ENCODE peak calls at places on chromosomes 11 and 22, in eight cellular contexts. One of them, this sample, is unnamed.

GRCh38 chr11:98062714-98063113 is 958.0 kb upstream of the CNTN5 start:
- DNase-seq in transverse colon: no peak
- DNase-seq in astrocyte of the cerebellum: no peak
- DNase-seq in omental fat pad: no peak
- DNase-seq in Calu3: no peak
- DNase-seq in left ventricle myocardium inferior: no peak
- DNase-seq in left lung: no peak
- DNase-seq in dorsolateral prefrontal cortex: no peak
- DNase-seq in this sample: no peak

GRCh38 chr11:103108933-103109817 is at the start of gene DYNC2H1:
- DNase-seq in transverse colon: peak; percentile 88
- DNase-seq in left lung: peak; percentile 96
- DNase-seq in dorsolateral prefrontal cortex: peak; percentile 68
- DNase-seq in omental fat pad: peak; percentile 36
- DNase-seq in astrocyte of the cerebellum: peak; percentile 75
- DNase-seq in Calu3: peak; percentile 83
- DNase-seq in left ventricle myocardium inferior: peak; percentile 87
- DNase-seq in this sample: peak; percentile 90

GRCh38 chr11:69707156-69707555 is 3.3 kb upstream of the FGF19 start:
- DNase-seq in left lung: no peak
- DNase-seq in left ventricle myocardium inferior: no peak
- DNase-seq in omental fat pad: no peak
- DNase-seq in astrocyte of the cerebellum: no peak
- DNase-seq in Calu3: no peak
- DNase-seq in dorsolateral prefrontal cortex: no peak
- DNase-seq in transverse colon: no peak
- DNase-seq in this sample: no peak

GRCh38 chr11:60528934-60529333 is 13.7 kb downstream of the MS4A13 start:
- DNase-seq in omental fat pad: no peak
- DNase-seq in left ventricle myocardium inferior: no peak
- DNase-seq in left lung: no peak
- DNase-seq in transverse colon: no peak
- DNase-seq in Calu3: no peak
- DNase-seq in astrocyte of the cerebellum: no peak
- DNase-seq in dorsolateral prefrontal cortex: no peak
- DNase-seq in this sample: no peak

GRCh38 chr22:26416256-26416655 is 12.8 kb upstream of the ASPHD2 start:
- DNase-seq in left ventricle myocardium inferior: no peak
- DNase-seq in dorsolateral prefrontal cortex: no peak
- DNase-seq in omental fat pad: no peak
- DNase-seq in astrocyte of the cerebellum: no peak
- DNase-seq in transverse colon: no peak
- DNase-seq in left lung: no peak
- DNase-seq in Calu3: no peak
- DNase-seq in this sample: no peak

GRCh38 chr11:719214-720016 is 13.4 kb downstream of the EPS8L2 start:
- DNase-seq in transverse colon: no peak
- DNase-seq in astrocyte of the cerebellum: no peak
- DNase-seq in omental fat pad: no peak
- DNase-seq in Calu3: no peak
- DNase-seq in left lung: no peak
- DNase-seq in left ventricle myocardium inferior: no peak
- DNase-seq in dorsolateral prefrontal cortex: no peak
- DNase-seq in this sample: no peak

GRCh38 chr11:367956-368413 is 1.3 kb upstream of the B4GALNT4 start:
- DNase-seq in omental fat pad: no peak
- DNase-seq in Calu3: no peak
- DNase-seq in left ventricle myocardium inferior: no peak
- DNase-seq in left lung: no peak
- DNase-seq in dorsolateral prefrontal cortex: no peak
- DNase-seq in transverse colon: no peak
- DNase-seq in astrocyte of the cerebellum: no peak
- DNase-seq in this sample: no peak

GRCh38 chr11:3605721-3606324 is 36.0 kb downstream of the ART5 start:
- DNase-seq in transverse colon: no peak
- DNase-seq in dorsolateral prefrontal cortex: no peak
- DNase-seq in left lung: no peak
- DNase-seq in omental fat pad: no peak
- DNase-seq in astrocyte of the cerebellum: no peak
- DNase-seq in left ventricle myocardium inferior: no peak
- DNase-seq in Calu3: no peak
- DNase-seq in this sample: no peak

GRCh38 chr11:57500926-57501325 is 14.6 kb downstream of the SLC43A1 start:
- DNase-seq in Calu3: no peak
- DNase-seq in left ventricle myocardium inferior: no peak
- DNase-seq in dorsolateral prefrontal cortex: no peak
- DNase-seq in left lung: no peak
- DNase-seq in astrocyte of the cerebellum: no peak
- DNase-seq in omental fat pad: no peak
- DNase-seq in transverse colon: no peak
- DNase-seq in this sample: no peak

GRCh38 chr11:106011481-106011880 is 10.6 kb downstream of the MSANTD4 start:
- DNase-seq in astrocyte of the cerebellum: no peak
- DNase-seq in Calu3: no peak
- DNase-seq in dorsolateral prefrontal cortex: no peak
- DNase-seq in left ventricle myocardium inferior: no peak
- DNase-seq in transverse colon: no peak
- DNase-seq in omental fat pad: no peak
- DNase-seq in left lung: no peak
- DNase-seq in this sample: no peak

GRCh38 chr11:69554849-69555248 is 73.4 kb downstream of the LINC01488 start:
- DNase-seq in left ventricle myocardium inferior: no peak
- DNase-seq in left lung: no peak
- DNase-seq in transverse colon: no peak
- DNase-seq in omental fat pad: no peak
- DNase-seq in dorsolateral prefrontal cortex: no peak
- DNase-seq in Calu3: no peak
- DNase-seq in astrocyte of the cerebellum: no peak
- DNase-seq in this sample: no peak

GRCh38 chr11:114678125-114679036 is at the start of gene NXPE2:
- DNase-seq in transverse colon: peak; percentile 76
- DNase-seq in dorsolateral prefrontal cortex: no peak
- DNase-seq in omental fat pad: no peak
- DNase-seq in left ventricle myocardium inferior: no peak
- DNase-seq in Calu3: no peak
- DNase-seq in left lung: no peak
- DNase-seq in astrocyte of the cerebellum: peak; percentile 4
- DNase-seq in this sample: no peak

GRCh38 chr22:39422101-39422500 is 22.5 kb downstream of the TAB1 start:
- DNase-seq in dorsolateral prefrontal cortex: no peak
- DNase-seq in left ventricle myocardium inferior: no peak
- DNase-seq in left lung: peak; percentile 15
- DNase-seq in astrocyte of the cerebellum: no peak
- DNase-seq in transverse colon: no peak
- DNase-seq in Calu3: no peak
- DNase-seq in omental fat pad: no peak
- DNase-seq in this sample: no peak

GRCh38 chr11:120786206-120786735 is 237.6 kb upstream of the TBCEL start:
- DNase-seq in astrocyte of the cerebellum: no peak
- DNase-seq in Calu3: no peak
- DNase-seq in left ventricle myocardium inferior: no peak
- DNase-seq in left lung: no peak
- DNase-seq in omental fat pad: no peak
- DNase-seq in transverse colon: no peak
- DNase-seq in dorsolateral prefrontal cortex: no peak
- DNase-seq in this sample: no peak

GRCh38 chr11:95788921-95789505 is 569 bp downstream of the FAM76B start:
- DNase-seq in omental fat pad: no peak
- DNase-seq in Calu3: peak; percentile 25
- DNase-seq in dorsolateral prefrontal cortex: peak; percentile 28
- DNase-seq in transverse colon: peak; percentile 13
- DNase-seq in left ventricle myocardium inferior: no peak
- DNase-seq in left lung: no peak
- DNase-seq in astrocyte of the cerebellum: peak; percentile 23
- DNase-seq in this sample: peak; percentile 59

DNA sequence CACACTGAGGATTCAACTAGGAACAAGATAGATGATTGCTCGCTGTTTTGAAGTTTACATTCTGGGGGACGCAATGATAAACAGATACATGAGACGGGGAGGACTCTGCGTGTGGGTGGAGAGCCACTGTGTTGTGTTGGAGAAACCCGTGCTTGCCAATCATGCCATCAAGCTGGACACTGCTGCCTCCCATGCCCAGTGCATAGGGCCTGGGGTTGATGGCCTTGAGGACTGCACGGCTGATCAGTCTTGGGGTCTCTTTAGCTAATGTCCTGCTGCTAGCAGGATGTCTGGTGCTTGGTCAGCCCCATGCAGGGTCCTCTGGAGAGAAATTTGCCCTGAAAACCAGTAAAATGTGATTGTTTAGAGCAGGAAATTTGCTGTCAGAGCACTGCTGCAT is 221.2 kb upstream of the B3GAT1 start:
- DNase-seq in Calu3: no peak
- DNase-seq in left ventricle myocardium inferior: no peak
- DNase-seq in left lung: no peak
- DNase-seq in dorsolateral prefrontal cortex: no peak
- DNase-seq in omental fat pad: no peak
- DNase-seq in astrocyte of the cerebellum: no peak
- DNase-seq in transverse colon: no peak
- DNase-seq in this sample: no peak
- TF ChIP-seq CTCF in Calu3: no peak
- TF ChIP-seq CTCF in left ventricle myocardium inferior: no peak
- TF ChIP-seq CTCF in left lung: no peak
- TF ChIP-seq CTCF in dorsolateral prefrontal cortex: no peak
- TF ChIP-seq CTCF in omental fat pad: no peak
- TF ChIP-seq CTCF in astrocyte of the cerebellum: no peak
- TF ChIP-seq CTCF in transverse colon: no peak
- TF ChIP-seq CTCF in this sample: no peak

GRCh38 chr22:34973016-34973415 is 92.9 kb upstream of the ISX start:
- DNase-seq in Calu3: no peak
- DNase-seq in left ventricle myocardium inferior: no peak
- DNase-seq in transverse colon: no peak
- DNase-seq in left lung: no peak
- DNase-seq in omental fat pad: no peak
- DNase-seq in dorsolateral prefrontal cortex: no peak
- DNase-seq in astrocyte of the cerebellum: no peak
- DNase-seq in this sample: no peak

GRCh38 chr22:34976886-34977285 is 89.1 kb upstream of the ISX start:
- DNase-seq in dorsolateral prefrontal cortex: no peak
- DNase-seq in transverse colon: no peak
- DNase-seq in Calu3: no peak
- DNase-seq in left lung: no peak
- DNase-seq in left ventricle myocardium inferior: no peak
- DNase-seq in omental fat pad: no peak
- DNase-seq in astrocyte of the cerebellum: no peak
- DNase-seq in this sample: no peak

GRCh38 chr22:34976474-34976873 is 89.5 kb upstream of the ISX start:
- DNase-seq in left lung: no peak
- DNase-seq in astrocyte of the cerebellum: no peak
- DNase-seq in transverse colon: no peak
- DNase-seq in Calu3: no peak
- DNase-seq in dorsolateral prefrontal cortex: no peak
- DNase-seq in omental fat pad: no peak
- DNase-seq in left ventricle myocardium inferior: no peak
- DNase-seq in this sample: no peak

GRCh38 chr22:34973926-34974325 is 92.0 kb upstream of the ISX start:
- DNase-seq in left lung: no peak
- DNase-seq in Calu3: no peak
- DNase-seq in dorsolateral prefrontal cortex: no peak
- DNase-seq in astrocyte of the cerebellum: peak; percentile 23
- DNase-seq in left ventricle myocardium inferior: no peak
- DNase-seq in omental fat pad: no peak
- DNase-seq in transverse colon: no peak
- DNase-seq in this sample: no peak

DNA sequence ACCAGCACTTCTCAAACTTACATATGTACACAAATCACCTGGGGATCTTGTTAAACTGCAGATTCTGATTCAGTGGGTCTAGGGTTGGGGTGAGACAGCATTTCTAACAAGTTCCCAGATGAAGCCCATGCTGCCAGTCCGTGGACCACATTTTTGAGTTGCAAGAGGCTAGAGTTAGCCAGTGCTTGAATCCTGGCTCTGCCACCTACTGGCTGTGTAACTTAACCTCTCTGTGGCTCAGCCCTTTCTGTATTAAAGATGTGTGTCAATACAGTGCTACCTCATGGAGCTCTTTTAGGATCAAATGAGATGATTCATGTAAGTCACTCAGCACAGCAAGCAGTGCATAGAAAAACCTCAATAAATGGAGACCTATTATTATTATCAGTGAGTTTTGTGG is 90.2 kb upstream of the ISX start:
- DNase-seq in omental fat pad: no peak
- DNase-seq in dorsolateral prefrontal cortex: no peak
- DNase-seq in left ventricle myocardium inferior: no peak
- DNase-seq in Calu3: no peak
- DNase-seq in transverse colon: no peak
- DNase-seq in left lung: no peak
- DNase-seq in astrocyte of the cerebellum: no peak
- DNase-seq in this sample: no peak
- TF ChIP-seq CTCF in omental fat pad: no peak
- TF ChIP-seq CTCF in dorsolateral prefrontal cortex: no peak
- TF ChIP-seq CTCF in left ventricle myocardium inferior: no peak
- TF ChIP-seq CTCF in Calu3: no peak
- TF ChIP-seq CTCF in transverse colon: no peak
- TF ChIP-seq CTCF in left lung: no peak
- TF ChIP-seq CTCF in astrocyte of the cerebellum: no peak
- TF ChIP-seq CTCF in this sample: no peak

GRCh38 chr11:2582958-2583604 is 116.7 kb downstream of the KCNQ1OT1 start:
- DNase-seq in omental fat pad: peak; percentile 2
- DNase-seq in astrocyte of the cerebellum: no peak
- DNase-seq in left lung: peak; percentile 65
- DNase-seq in dorsolateral prefrontal cortex: peak; percentile 18
- DNase-seq in Calu3: no peak
- DNase-seq in left ventricle myocardium inferior: peak; percentile 9
- DNase-seq in transverse colon: peak; percentile 6
- DNase-seq in this sample: no peak
- TF ChIP-seq CTCF in omental fat pad: no peak
- TF ChIP-seq CTCF in astrocyte of the cerebellum: no peak
- TF ChIP-seq CTCF in left lung: no peak
- TF ChIP-seq CTCF in dorsolateral prefrontal cortex: no peak
- TF ChIP-seq CTCF in Calu3: no peak
- TF ChIP-seq CTCF in left ventricle myocardium inferior: no peak
- TF ChIP-seq CTCF in transverse colon: no peak
- TF ChIP-seq CTCF in this sample: no peak

GRCh38 chr11:131498631-131499053 is 128.2 kb downstream of the NTM start:
- DNase-seq in omental fat pad: no peak
- DNase-seq in left lung: no peak
- DNase-seq in astrocyte of the cerebellum: no peak
- DNase-seq in transverse colon: no peak
- DNase-seq in Calu3: no peak
- DNase-seq in left ventricle myocardium inferior: no peak
- DNase-seq in dorsolateral prefrontal cortex: peak; percentile 67
- DNase-seq in this sample: no peak

GRCh38 chr11:131506376-131506775 is 136.0 kb downstream of the NTM start:
- DNase-seq in astrocyte of the cerebellum: no peak
- DNase-seq in transverse colon: no peak
- DNase-seq in left lung: no peak
- DNase-seq in dorsolateral prefrontal cortex: no peak
- DNase-seq in left ventricle myocardium inferior: no peak
- DNase-seq in omental fat pad: no peak
- DNase-seq in Calu3: no peak
- DNase-seq in this sample: no peak

GRCh38 chr11:131499199-131499598 is 128.8 kb downstream of the NTM start:
- DNase-seq in astrocyte of the cerebellum: no peak
- DNase-seq in omental fat pad: no peak
- DNase-seq in left ventricle myocardium inferior: no peak
- DNase-seq in transverse colon: no peak
- DNase-seq in dorsolateral prefrontal cortex: no peak
- DNase-seq in left lung: no peak
- DNase-seq in Calu3: no peak
- DNase-seq in this sample: no peak

GRCh38 chr11:131503017-131503416 is 132.6 kb downstream of the NTM start:
- DNase-seq in left ventricle myocardium inferior: no peak
- DNase-seq in dorsolateral prefrontal cortex: no peak
- DNase-seq in left lung: no peak
- DNase-seq in transverse colon: no peak
- DNase-seq in omental fat pad: no peak
- DNase-seq in astrocyte of the cerebellum: no peak
- DNase-seq in Calu3: no peak
- DNase-seq in this sample: no peak

GRCh38 chr11:131504199-131504949 is 134.0 kb downstream of the NTM start:
- DNase-seq in dorsolateral prefrontal cortex: peak; percentile 71
- DNase-seq in omental fat pad: no peak
- DNase-seq in Calu3: no peak
- DNase-seq in left ventricle myocardium inferior: no peak
- DNase-seq in transverse colon: no peak
- DNase-seq in left lung: no peak
- DNase-seq in astrocyte of the cerebellum: peak; percentile 12
- DNase-seq in this sample: peak; percentile 44
- TF ChIP-seq CTCF in dorsolateral prefrontal cortex: peak; percentile 75
- TF ChIP-seq CTCF in omental fat pad: no peak
- TF ChIP-seq CTCF in Calu3: no peak
- TF ChIP-seq CTCF in left ventricle myocardium inferior: peak; percentile 47
- TF ChIP-seq CTCF in transverse colon: no peak
- TF ChIP-seq CTCF in left lung: no peak
- TF ChIP-seq CTCF in astrocyte of the cerebellum: peak; percentile 40
- TF ChIP-seq CTCF in this sample: no peak

This sample was measured in endothelial cell.